ENCODE peak calls at places on chromosome 5, in ten cellular contexts. A is HCT116, S is A549, P is Peyer's patch, F is tibial nerve, J is uterus, O is vagina, W is breast epithelium, K is body of pancreas, T is transverse colon. G is an unnamed sample. For H3K4me1, the result is how much of the 10 kb centered on the place peaks cover.

GRCh38 chr5:82147860-82148573 is 130.1 kb downstream of the RPS23 start:
- DNase-seq in A (no peak), S (no peak), P (no peak), F (peak), J (no peak), O (no peak), W (no peak), K (no peak), T (no peak), G (no peak)

GRCh38 chr5:144227363-144227762 is 56.7 kb downstream of the KCTD16 start:
- DNase-seq in A (no peak), S (no peak), P (no peak), F (no peak), J (no peak), O (no peak), W (no peak), K (no peak), T (no peak), G (no peak)

GRCh38 chr5:75667586-75667985 is 49.7 kb downstream of the POC5 start:
- DNase-seq in A (no peak), S (no peak), P (no peak), F (no peak), J (no peak), O (no peak), W (no peak), K (no peak), T (no peak), G (no peak)

GRCh38 chr5:40414922-40415321 is 264.8 kb upstream of the PTGER4 start:
- DNase-seq in A (no peak), S (no peak), P (no peak), F (no peak), J (no peak), O (no peak), W (no peak), K (no peak), T (no peak), G (no peak)

GRCh38 chr5:119752921-119753886 is 123.8 kb downstream of the FAM170A start:
- DNase-seq in A (no peak), S (no peak), P (no peak), F (no peak), J (no peak), O (no peak), W (no peak), K (no peak), T (no peak), G (no peak)

GRCh38 chr5:77167695-77168111 is 42.8 kb upstream of the PDE8B start:
- DNase-seq in A (no peak), S (peak), P (no peak), F (no peak), J (peak), O (peak), W (no peak), K (no peak), T (no peak), G (no peak)

GRCh38 chr5:93676707-93677106 is 64.7 kb downstream of the POU5F2 start:
- DNase-seq in A (no peak), S (no peak), P (no peak), F (no peak), J (no peak), O (no peak), W (no peak), K (no peak), T (no peak), G (no peak)

GRCh38 chr5:71924325-71924724 is 182.9 kb upstream of the MAP1B start:
- DNase-seq in A (no peak), S (no peak), P (no peak), F (no peak), J (no peak), O (no peak), W (no peak), K (no peak), T (no peak), G (no peak)

GRCh38 chr5:136089804-136090203 is 42.8 kb upstream of the SMAD5 start:
- DNase-seq in A (no peak), S (no peak), P (no peak), F (no peak), J (peak), O (no peak), W (no peak), K (no peak), T (peak), G (peak)

GRCh38 chr5:111404270-111404769 is 108.0 kb downstream of the STARD4 start:
- DNase-seq in A (no peak), S (no peak), P (no peak), F (no peak), J (no peak), O (no peak), W (no peak), K (peak), T (no peak), G (no peak)

GRCh38 chr5:115624994-115625393 is 842 bp downstream of the TMED7 start:
- DNase-seq in A (no peak), S (no peak), P (no peak), F (no peak), J (no peak), O (no peak), W (no peak), K (no peak), T (no peak), G (no peak)

GRCh38 chr5:117204926-117205869 is 630.6 kb upstream of the SEMA6A start:
- DNase-seq in A (no peak), S (no peak), P (no peak), F (no peak), J (no peak), O (no peak), W (no peak), K (no peak), T (no peak), G (no peak)

GRCh38 chr5:132058646-132059042 is 1.8 kb upstream of the IL3 start:
- DNase-seq in A (no peak), S (no peak), P (peak), F (no peak), J (peak), O (peak), W (no peak), K (no peak), T (no peak), G (peak)

GRCh38 chr5:159018855-159019254 is 80.9 kb downstream of the EBF1 start:
- DNase-seq in A (no peak), S (no peak), P (no peak), F (no peak), J (no peak), O (no peak), W (no peak), K (no peak), T (no peak), G (no peak)

GRCh38 chr5:101102506-101102905 is 199.4 kb upstream of the ST8SIA4 start:
- DNase-seq in A (peak), S (peak), P (no peak), F (no peak), J (no peak), O (no peak), W (no peak), K (no peak), T (no peak), G (no peak)

GRCh38 chr5:126437706-126438105 is 14.5 kb downstream of the GRAMD2B start:
- DNase-seq in A (no peak), S (no peak), P (no peak), F (no peak), J (no peak), O (no peak), W (no peak), K (no peak), T (no peak), G (no peak)

GRCh38 chr5:13946111-13946510 is 1.6 kb upstream of the DNAH5 start:
- DNase-seq in A (no peak), S (no peak), P (no peak), F (no peak), J (no peak), O (no peak), W (peak), K (no peak), T (no peak), G (no peak)

GRCh38 chr5:149959406-149960236 is 937 bp upstream of the SLC26A2 start:
- DNase-seq in A (peak), S (peak), P (no peak), F (peak), J (no peak), O (no peak), W (no peak), K (peak), T (no peak), G (no peak)

GRCh38 chr5:111266491-111266890 is 42.3 kb downstream of the CAMK4 start:
- DNase-seq in A (no peak), S (no peak), P (no peak), F (no peak), J (no peak), O (no peak), W (no peak), K (no peak), T (no peak), G (no peak)

GRCh38 chr5:111681791-111682190 is 75.2 kb downstream of the NREP start:
- DNase-seq in A (no peak), S (no peak), P (no peak), F (peak), J (no peak), O (no peak), W (no peak), K (no peak), T (no peak), G (no peak)

GRCh38 chr5:176362098-176362442 is 506 bp upstream of the KIAA1191 start:
- DNase-seq in A (no peak), S (no peak), P (no peak), F (no peak), J (no peak), O (no peak), W (no peak), K (no peak), T (no peak), G (no peak)

GRCh38 chr5:150632305-150633160 is 7.9 kb upstream of the SYNPO start:
- DNase-seq in A (no peak), S (no peak), P (no peak), F (no peak), J (no peak), O (no peak), W (no peak), K (no peak), T (no peak), G (no peak)

GRCh38 chr5:60540855-60541805 is 158.8 kb downstream of the DEPDC1B start:
- DNase-seq in A (no peak), S (no peak), P (no peak), F (no peak), J (no peak), O (no peak), W (no peak), K (no peak), T (no peak), G (no peak)

GRCh38 chr5:57693488-57694305 is 211.1 kb upstream of the ACTBL2 start:
- DNase-seq in A (no peak), S (no peak), P (no peak), F (no peak), J (no peak), O (no peak), W (no peak), K (no peak), T (no peak), G (no peak)

GRCh38 chr5:124997186-124997893 is 250.9 kb upstream of the ZNF608 start:
- DNase-seq in A (no peak), S (no peak), P (no peak), F (no peak), J (no peak), O (no peak), W (no peak), K (no peak), T (no peak), G (no peak)

GRCh38 chr5:73160239-73160671 is 12.7 kb upstream of the TMEM174 start:
- DNase-seq in A (no peak), S (no peak), P (no peak), F (no peak), J (no peak), O (no peak), W (no peak), K (no peak), T (no peak), G (no peak)

GRCh38 chr5:88785396-88786216 is 97.4 kb downstream of the MEF2C start:
- DNase-seq in A (peak), S (peak), P (no peak), F (peak), J (peak), O (no peak), W (peak), K (peak), T (peak), G (peak)

GRCh38 chr5:170571331-170571731 is 67.5 kb downstream of the KCNIP1 start:
- DNase-seq in A (no peak), S (peak), P (no peak), F (no peak), J (no peak), O (no peak), W (no peak), K (peak), T (no peak), G (no peak)

GRCh38 chr5:7518947-7519560 is 123.1 kb downstream of the ADCY2 start:
- DNase-seq in A (no peak), S (no peak), P (no peak), F (no peak), J (no peak), O (no peak), W (no peak), K (no peak), T (no peak), G (no peak)

GRCh38 chr5:80590766-80591165 is 20.7 kb upstream of the ANKRD34B start:
- DNase-seq in A (no peak), S (no peak), P (no peak), F (no peak), J (no peak), O (no peak), W (no peak), K (no peak), T (no peak), G (no peak)

GRCh38 chr5:89606901-89607554 is 724.0 kb upstream of the MEF2C start:
- DNase-seq in A (no peak), S (no peak), P (no peak), F (no peak), J (no peak), O (no peak), W (no peak), K (no peak), T (no peak), G (no peak)

GRCh38 chr5:159947708-159948358 is 31.6 kb downstream of the ADRA1B start:
- DNase-seq in A (no peak), S (no peak), P (no peak), F (no peak), J (no peak), O (no peak), W (no peak), K (no peak), T (no peak), G (no peak)

DNA sequence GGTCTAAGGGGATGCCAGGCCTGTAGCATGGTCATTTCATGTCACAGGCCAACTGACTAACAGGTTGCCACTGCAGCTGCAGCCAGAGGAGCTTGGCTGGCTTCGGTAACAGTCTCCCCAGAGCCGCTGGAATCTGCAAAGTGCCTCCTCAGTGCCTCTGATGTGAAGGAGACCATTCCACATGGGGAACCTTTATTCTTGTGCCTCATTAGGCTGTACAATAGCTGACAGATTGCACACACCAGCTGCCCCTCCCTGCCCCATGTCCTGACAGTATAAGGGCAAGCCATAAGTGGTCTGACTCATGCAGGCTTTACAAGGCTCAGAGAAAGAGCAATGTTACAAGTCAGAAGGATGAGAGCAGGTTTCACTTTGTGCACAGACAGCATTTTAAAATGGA is 468.0 kb downstream of the TMEM232 start:
- DNase-seq in A (no peak), S (no peak), P (no peak), F (no peak), J (no peak), O (no peak), W (no peak), K (no peak), T (no peak), G (peak)
- H3K4me1 ChIP-seq in A (under half), S (under half), P (under half), F (under half), J (under half), O (under half), W (under half), K (under half), T (under half), G (under half)

GRCh38 chr5:139651502-139651862 is 3.3 kb downstream of the CXXC5 start:
- DNase-seq in A (no peak), S (no peak), P (no peak), F (no peak), J (no peak), O (no peak), W (no peak), K (no peak), T (no peak), G (peak)
- H3K4me3 ChIP-seq in A (peak), S (peak), P (peak), F (peak), J (no peak), O (peak), W (peak), K (no peak), T (no peak), G (peak)

GRCh38 chr5:138352071-138352721 is at the start of gene KDM3B:
- DNase-seq in A (peak), S (peak), P (peak), F (peak), J (peak), O (no peak), W (peak), K (peak), T (peak), G (peak)
- TF ChIP-seq POLR2A in A (no peak), S (no peak), P (peak), F (no peak), J (no peak), O (peak), W (no peak), K (no peak), T (no peak), G (no peak)

DNA sequence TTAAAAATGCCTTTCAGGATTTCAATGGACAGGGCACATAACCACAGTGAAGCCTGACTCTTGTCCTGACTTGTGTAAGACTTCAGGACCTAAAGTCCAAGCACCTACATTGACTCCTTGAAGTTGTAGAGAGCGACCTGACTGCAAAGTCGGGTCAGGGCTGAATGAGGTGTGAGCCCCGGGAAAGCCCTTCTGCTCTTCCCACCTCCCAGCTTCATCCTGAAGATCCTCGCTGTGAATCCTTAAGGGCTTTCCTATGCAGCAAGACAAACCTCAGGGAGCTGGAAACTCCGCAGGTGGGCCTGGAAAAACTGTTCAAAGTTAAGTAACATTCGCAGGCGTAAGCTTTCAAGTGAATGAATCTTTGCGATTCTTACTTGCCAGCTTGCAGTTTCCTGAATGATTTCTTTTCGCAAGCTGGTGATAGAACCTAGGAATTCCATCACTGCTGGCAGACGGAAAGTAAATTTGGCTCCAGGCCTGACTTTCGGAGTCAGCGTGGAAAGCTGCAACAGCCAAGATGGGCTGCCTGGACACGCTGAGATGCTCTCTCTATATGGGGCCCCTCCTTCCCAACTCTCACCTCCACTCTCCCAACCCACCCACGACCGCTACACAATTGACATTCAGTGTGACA is 10.9 kb downstream of the SEMA5A start:
- DNase-seq in A (no peak), S (no peak), P (no peak), F (no peak), J (no peak), O (no peak), W (peak), K (no peak), T (no peak), G (no peak)
- H3K4me1 ChIP-seq in A (under half), S (under half), P (under half), F (under half), J (under half), O (under half), W (under half), K (under half), T (under half), G (under half)

GRCh38 chr5:95823738-95824609 is 1.4 kb upstream of the GLRX start:
- DNase-seq in A (peak), S (peak), P (peak), F (peak), J (peak), O (no peak), W (no peak), K (peak), T (peak), G (peak)
- H3K4me3 ChIP-seq in A (peak), S (peak), P (peak), F (peak), J (peak), O (peak), W (peak), K (no peak), T (peak), G (peak)

GRCh38 chr5:181220178-181220515 is 2.9 kb upstream of the TRIM41 start:
- DNase-seq in A (no peak), S (no peak), P (no peak), F (no peak), J (no peak), O (no peak), W (no peak), K (no peak), T (no peak), G (no peak)

GRCh38 chr5:181221105-181221791 is 1.8 kb upstream of the TRIM41 start:
- DNase-seq in A (no peak), S (no peak), P (no peak), F (peak), J (no peak), O (no peak), W (peak), K (no peak), T (peak), G (no peak)

GRCh38 chr5:181217805-181218065 is 5.3 kb upstream of the TRIM41 start:
- DNase-seq in A (no peak), S (no peak), P (no peak), F (no peak), J (no peak), O (no peak), W (no peak), K (no peak), T (peak), G (no peak)

GRCh38 chr5:181218795-181219124 is 4.3 kb upstream of the TRIM41 start:
- DNase-seq in A (no peak), S (no peak), P (no peak), F (no peak), J (no peak), O (no peak), W (no peak), K (no peak), T (no peak), G (no peak)

DNA sequence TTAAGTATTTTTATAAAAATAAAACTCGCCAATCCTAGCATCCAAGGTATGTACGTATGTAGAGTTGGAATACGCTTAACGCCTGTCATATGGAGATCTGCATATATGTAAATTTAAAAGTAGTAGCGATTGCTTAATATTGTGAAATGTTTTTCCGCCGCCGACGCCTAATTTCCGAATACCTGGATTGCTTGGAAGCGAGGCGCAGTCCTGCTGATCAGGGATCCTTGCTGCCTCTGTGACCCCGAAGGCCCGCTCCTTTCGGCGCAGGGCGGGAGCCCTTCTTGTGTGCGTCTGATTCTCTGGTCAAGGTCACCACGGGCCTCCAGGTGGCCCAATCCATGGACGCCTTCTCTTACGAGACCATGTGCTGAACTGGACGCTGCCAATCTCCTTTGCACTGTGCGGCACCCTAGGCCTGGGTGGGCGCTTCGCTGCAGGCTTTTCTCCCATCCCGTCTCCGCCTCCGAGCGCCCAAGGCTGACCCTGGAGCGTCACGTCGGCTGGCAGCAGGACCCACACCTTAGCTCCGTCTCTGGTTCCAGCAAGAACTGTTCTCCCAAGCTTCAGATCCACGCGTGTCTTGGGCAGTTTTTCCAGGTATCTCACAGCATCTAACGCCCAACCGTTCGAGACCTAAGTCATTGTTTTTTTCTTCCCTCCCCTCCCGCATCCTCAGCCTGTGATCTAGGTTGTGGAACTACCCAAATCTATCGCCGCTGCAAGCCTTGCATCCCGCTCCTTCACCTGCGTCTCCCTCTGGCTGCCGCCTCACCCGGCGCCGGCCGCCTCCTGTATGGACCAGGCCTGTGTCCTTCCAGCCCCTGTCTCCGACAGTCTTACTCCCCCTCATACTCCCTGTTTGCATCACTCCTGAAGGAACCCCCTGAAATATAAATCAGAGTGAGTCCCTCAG is 3.6 kb upstream of the TRIM41 start:
- DNase-seq in A (no peak), S (no peak), P (no peak), F (no peak), J (no peak), O (no peak), W (no peak), K (no peak), T (no peak), G (no peak)
- TF ChIP-seq POLR2A in A (no peak), S (no peak), P (no peak), F (no peak), J (no peak), O (no peak), W (no peak), K (no peak), T (no peak), G (no peak)